ENCODE peak calls at places on chromosomes 11 and 22, in four cellular contexts. E, D, Q and B are unnamed samples.

GRCh38 chr22:24315367-24315781 is 44.7 kb downstream of the SPECC1L start:
- DNase-seq in Q (no peak), D (no peak), E (no peak), B (no peak)

GRCh38 chr11:36015806-36016205 is 71.9 kb downstream of the LDLRAD3 start:
- DNase-seq in Q (no peak), D (no peak), E (no peak), B (no peak)

GRCh38 chr22:48275412-48275811 is 1513.0 kb downstream of the TBC1D22A start:
- DNase-seq in E (no peak), D (no peak), Q (no peak), B (no peak)

GRCh38 chr11:110728476-110728875 is 16.2 kb upstream of the ARHGAP20 start:
- DNase-seq in D (no peak), E (no peak), Q (no peak), B (no peak)

GRCh38 chr11:1120532-1121342 is 37.0 kb upstream of the MUC5AC start:
- DNase-seq in Q (no peak), D (no peak), E (no peak), B (no peak)

GRCh38 chr11:22787565-22788162 is 41.9 kb downstream of the SVIP start:
- DNase-seq in D (peak; percentile 50), Q (peak; percentile 10), E (peak; percentile 0), B (peak; percentile 56)

GRCh38 chr22:43501951-43502874 is 90.4 kb downstream of the MPPED1 start:
- DNase-seq in E (no peak), Q (no peak), D (no peak), B (no peak)

GRCh38 chr11:7520981-7521487 is 7.2 kb downstream of the PPFIBP2 start:
- DNase-seq in E (no peak), Q (no peak), D (no peak), B (no peak)

GRCh38 chr11:72579816-72580647 is 94.2 kb downstream of the PDE2A start:
- DNase-seq in D (no peak), Q (no peak), E (no peak), B (no peak)

GRCh38 chr11:58625826-58626460 is 3.5 kb downstream of the CNTF start:
- DNase-seq in D (no peak), E (no peak), Q (peak; percentile 67), B (no peak)

GRCh38 chr11:64742940-64743590 is 877 bp downstream of the RASGRP2 start:
- DNase-seq in D (peak; percentile 91), E (peak; percentile 58), Q (no peak), B (peak; percentile 38)

GRCh38 chr11:15117751-15118150 is 3.0 kb downstream of the INSC start:
- DNase-seq in D (no peak), E (no peak), Q (no peak), B (no peak)

GRCh38 chr11:111557425-111558111 is 17.0 kb downstream of the LAYN start:
- DNase-seq in Q (peak; percentile 98), E (no peak), D (no peak), B (peak; percentile 20)

GRCh38 chr11:118305726-118306125 is 1.2 kb downstream of the CD3E start:
- DNase-seq in Q (no peak), D (no peak), E (no peak), B (no peak)

GRCh38 chr22:47200273-47201051 is 438.0 kb downstream of the TBC1D22A start:
- DNase-seq in E (no peak), D (no peak), Q (no peak), B (no peak)

GRCh38 chr11:116730568-116730967 is 42.2 kb downstream of the BUD13 start:
- DNase-seq in E (no peak), D (no peak), Q (no peak), B (no peak)

GRCh38 chr11:113546757-113547507 is 71.7 kb upstream of the DRD2 start:
- DNase-seq in Q (peak; percentile 74), E (no peak), D (no peak), B (peak; percentile 47)

GRCh38 chr11:25057861-25058260 is 561.0 kb downstream of the LUZP2 start:
- DNase-seq in Q (no peak), D (no peak), E (no peak), B (no peak)

GRCh38 chr11:114353448-114353847 is 46.9 kb downstream of the C11orf71 start:
- DNase-seq in D (no peak), Q (no peak), E (no peak), B (no peak)

GRCh38 chr22:50691521-50691920 is 18.9 kb downstream of the SHANK3 start:
- DNase-seq in Q (no peak), E (no peak), D (no peak), B (peak; percentile 60)

GRCh38 chr11:61338783-61339489 is 5.9 kb downstream of the TKFC start:
- DNase-seq in D (no peak), E (no peak), Q (no peak), B (no peak)

GRCh38 chr22:23787910-23788309 is 1.1 kb downstream of the SMARCB1 start:
- DNase-seq in E (no peak), D (no peak), Q (no peak), B (no peak)

GRCh38 chr11:116976941-116977570 is 121.2 kb downstream of the SIK3 start:
- DNase-seq in D (no peak), Q (no peak), E (no peak), B (no peak)

GRCh38 chr11:41716862-41717261 is 257.4 kb upstream of the LRRC4C start:
- DNase-seq in Q (no peak), E (no peak), D (no peak), B (no peak)

GRCh38 chr11:11206457-11206856 is 146.6 kb downstream of the CSNK2A3 start:
- DNase-seq in Q (no peak), E (no peak), D (no peak), B (no peak)

GRCh38 chr11:125343086-125343731 is 152.9 kb downstream of the FEZ1 start:
- DNase-seq in E (no peak), D (no peak), Q (no peak), B (no peak)

GRCh38 chr11:102427068-102427467 is 25.5 kb downstream of the TMEM123 start:
- DNase-seq in E (no peak), Q (no peak), D (no peak), B (no peak)

GRCh38 chr22:45318558-45319318 is 9.0 kb downstream of the FAM118A start:
- DNase-seq in E (peak; percentile 30), D (no peak), Q (no peak), B (no peak)

GRCh38 chr11:120336641-120337132 is 474 bp downstream of the ARHGEF12 start:
- DNase-seq in Q (no peak), D (peak; percentile 74), E (no peak), B (peak; percentile 45)